ENCODE peak calls at places on chromosomes 6 and 20, in seven cellular contexts. K is OCI-LY7, T is HL-60, B is K562, A is mammary epithelial cell, U is foreskin keratinocyte, F is spleen. X is an unnamed sample.

GRCh38 chr6:105135907-105136432 is 43.8 kb downstream of the POPDC3 start:
- DNase-seq in K (no peak), T (no peak), B (no peak), A (peak; percentile 34), U (no peak), F (no peak), X (no peak)

GRCh38 chr6:30954631-30955366 is 14.0 kb downstream of the MUCL3 start:
- DNase-seq in K (no peak), T (no peak), B (no peak), A (no peak), U (no peak), F (no peak), X (no peak)

GRCh38 chr20:61525781-61526431 is 273.8 kb downstream of the CDH4 start:
- DNase-seq in K (no peak), T (no peak), B (peak; percentile 92), A (no peak), U (no peak), F (no peak), X (no peak)

GRCh38 chr20:34595377-34596184 is 37.1 kb downstream of the MAP1LC3A start:
- DNase-seq in K (no peak), T (no peak), B (no peak), A (no peak), U (no peak), F (no peak), X (no peak)

GRCh38 chr6:41546475-41546865 is 289 bp downstream of the FOXP4 start:
- DNase-seq in K (peak; percentile 71), T (peak; percentile 46), B (no peak), A (peak; percentile 62), U (no peak), F (no peak), X (peak; percentile 44)

GRCh38 chr6:4772750-4773149 is 3.5 kb upstream of the CDYL start:
- DNase-seq in K (no peak), T (no peak), B (no peak), A (no peak), U (no peak), F (no peak), X (no peak)

GRCh38 chr6:105902401-105903031 is 183.6 kb upstream of the PRDM1 start:
- DNase-seq in K (peak; percentile 83), T (no peak), B (no peak), A (no peak), U (no peak), F (no peak), X (no peak)

GRCh38 chr20:21521596-21522478 is 8.0 kb upstream of the NKX2-2 start:
- DNase-seq in K (no peak), T (no peak), B (no peak), A (no peak), U (no peak), F (no peak), X (no peak)

GRCh38 chr20:44461142-44461802 is 14.4 kb upstream of the TTPAL start:
- DNase-seq in K (no peak), T (no peak), B (no peak), A (no peak), U (no peak), F (no peak), X (no peak)

GRCh38 chr6:79604583-79605037 is 26.5 kb upstream of the SH3BGRL2 start:
- DNase-seq in K (no peak), T (no peak), B (peak; percentile 74), A (peak; percentile 16), U (no peak), F (no peak), X (no peak)

GRCh38 chr6:38676236-38676973 is 26.5 kb downstream of the GLO1 start:
- DNase-seq in K (no peak), T (no peak), B (no peak), A (no peak), U (no peak), F (no peak), X (no peak)

GRCh38 chr6:41647061-41647511 is 8.8 kb downstream of the MDFI start:
- DNase-seq in K (no peak), T (no peak), B (no peak), A (no peak), U (no peak), F (no peak), X (no peak)

GRCh38 chr6:33453361-33454008 is 891 bp upstream of the ZBTB9 start:
- DNase-seq in K (no peak), T (peak; percentile 11), B (peak; percentile 53), A (peak; percentile 6), U (no peak), F (no peak), X (no peak)

GRCh38 chr6:108174371-108175175 is 8.8 kb downstream of the NR2E1 start:
- DNase-seq in K (no peak), T (peak; percentile 48), B (no peak), A (no peak), U (no peak), F (no peak), X (no peak)

GRCh38 chr6:43859213-43859612 is 89.2 kb downstream of the VEGFA start:
- DNase-seq in K (no peak), T (no peak), B (no peak), A (no peak), U (no peak), F (no peak), X (no peak)

GRCh38 chr6:143337201-143337949 is 113.1 kb downstream of the ADAT2 start:
- DNase-seq in K (peak; percentile 47), T (peak; percentile 38), B (peak; percentile 60), A (no peak), U (peak; percentile 77), F (peak; percentile 80), X (no peak)

GRCh38 chr6:44179072-44179536 is 20.5 kb downstream of the CAPN11 start:
- DNase-seq in K (no peak), T (no peak), B (no peak), A (no peak), U (no peak), F (no peak), X (no peak)

GRCh38 chr6:12957321-12958051 is 240.9 kb downstream of the PHACTR1 start:
- DNase-seq in K (no peak), T (peak; percentile 32), B (no peak), A (peak; percentile 35), U (no peak), F (peak; percentile 79), X (peak; percentile 9)

GRCh38 chr6:155117266-155117665 is 122.2 kb downstream of the TIAM2 start:
- DNase-seq in K (no peak), T (no peak), B (no peak), A (no peak), U (no peak), F (no peak), X (no peak)

GRCh38 chr6:12163744-12164507 is 126.2 kb upstream of the EDN1 start:
- DNase-seq in K (no peak), T (no peak), B (no peak), A (no peak), U (no peak), F (no peak), X (no peak)

GRCh38 chr20:41365785-41366545 is 653 bp downstream of the EMILIN3 start:
- DNase-seq in K (no peak), T (no peak), B (no peak), A (no peak), U (no peak), F (no peak), X (no peak)

GRCh38 chr6:45896783-45897441 is 118.7 kb downstream of the CLIC5 start:
- DNase-seq in K (no peak), T (peak; percentile 52), B (no peak), A (no peak), U (no peak), F (no peak), X (no peak)

GRCh38 chr6:44851176-44851575 is 463.7 kb downstream of the CDC5L start:
- DNase-seq in K (no peak), T (no peak), B (no peak), A (peak; percentile 28), U (no peak), F (no peak), X (no peak)

GRCh38 chr20:23048283-23049200 is 930 bp downstream of the THBD start:
- DNase-seq in K (no peak), T (peak; percentile 84), B (no peak), A (peak; percentile 39), U (peak; percentile 26), F (peak; percentile 96), X (peak; percentile 68)

GRCh38 chr6:33211666-33212422 is 3.5 kb downstream of the RING1 start:
- DNase-seq in K (no peak), T (no peak), B (peak; percentile 63), A (no peak), U (no peak), F (peak; percentile 69), X (no peak)

GRCh38 chr20:63320616-63321147 is 27.7 kb downstream of the COL20A1 start:
- DNase-seq in K (no peak), T (no peak), B (no peak), A (no peak), U (no peak), F (no peak), X (no peak)

DNA sequence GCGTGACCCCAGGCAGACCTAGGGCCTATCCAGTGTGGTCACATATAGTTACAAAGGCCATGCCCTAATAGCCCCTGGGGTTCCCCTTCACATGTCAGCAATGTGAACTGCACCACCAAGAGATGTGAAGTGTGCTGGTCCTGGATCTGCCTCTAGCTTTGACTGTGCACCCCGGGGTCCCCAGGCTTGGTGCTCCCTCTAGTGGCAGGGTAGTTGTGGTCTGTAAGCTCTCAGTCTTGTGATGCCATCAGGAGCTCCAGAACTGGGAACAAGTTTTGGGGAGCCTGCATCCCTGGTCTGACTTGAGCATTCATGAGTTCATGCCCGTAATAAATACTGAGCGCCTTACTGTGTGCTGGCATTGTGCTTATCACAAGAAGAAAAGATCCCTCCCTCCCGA is 143.4 kb downstream of the DHX35 start:
- DNase-seq in K (no peak), T (peak; percentile 12), B (peak; percentile 25), A (no peak), U (no peak), F (no peak), X (no peak)
- TF ChIP-seq CTCF in K (peak; percentile 62), T (peak; percentile 11), B (peak; percentile 48), A (peak; percentile 18), U (peak; percentile 26), F (no peak), X (no peak)

GRCh38 chr20:25460591-25461280 is 53.3 kb downstream of the GINS1 start:
- DNase-seq in K (no peak), T (no peak), B (no peak), A (no peak), U (no peak), F (peak; percentile 52), X (no peak)
- H3K27ac ChIP-seq in K (no peak overlapping the region), T (no peak overlapping the region), B (no peak overlapping the region), A (no peak overlapping the region), U (no peak overlapping the region), F (no peak overlapping the region), X (no peak overlapping the region)

GRCh38 chr20:42945595-42945994 is 244.1 kb downstream of the PTPRT start:
- DNase-seq in K (no peak), T (no peak), B (no peak), A (no peak), U (no peak), F (no peak), X (no peak)

GRCh38 chr20:42955713-42956112 is 234.0 kb downstream of the PTPRT start:
- DNase-seq in K (no peak), T (no peak), B (no peak), A (no peak), U (no peak), F (no peak), X (no peak)

GRCh38 chr20:42945194-42945593 is 244.5 kb downstream of the PTPRT start:
- DNase-seq in K (no peak), T (no peak), B (no peak), A (no peak), U (no peak), F (no peak), X (no peak)

GRCh38 chr20:42949865-42950264 is 239.8 kb downstream of the PTPRT start:
- DNase-seq in K (no peak), T (no peak), B (no peak), A (no peak), U (no peak), F (no peak), X (no peak)
- TF ChIP-seq CTCF in K (no peak), T (no peak), B (no peak), A (no peak), U (no peak), F (no peak), X (no peak)

GRCh38 chr20:20148774-20149173 is 96.4 kb downstream of the CFAP61 start:
- DNase-seq in K (no peak), T (no peak), B (no peak), A (no peak), U (no peak), F (no peak), X (no peak)
- H3K27ac ChIP-seq in K (no peak overlapping the region), T (no peak overlapping the region), B (no peak overlapping the region), A (no peak overlapping the region), U (no peak overlapping the region), F (no peak overlapping the region), X (no peak overlapping the region)

X was measured in RWPE1.